ENCODE peak calls at places on chromosomes 16 and 17, in eight cellular contexts. V, B, Q, F, U, P, M and O are unnamed samples.

GRCh38 chr16:66095676-66096075 is 270.8 kb upstream of the CDH5 start:
- DNase-seq in V (peak), B (no peak), P (no peak), M (no peak), F (no peak), Q (no peak), U (no peak), O (no peak)

GRCh38 chr17:32912218-32912897 is 15.6 kb upstream of the TMEM98 start:
- DNase-seq in F (peak), V (peak), B (peak), M (no peak), U (peak), P (peak), Q (peak), O (peak)

GRCh38 chr17:58317421-58318064 is 11.1 kb downstream of the TSPOAP1 start:
- DNase-seq in M (no peak), B (no peak), Q (peak), F (peak), U (peak), P (no peak), V (peak), O (peak)

GRCh38 chr16:84940670-84941551 is 70.4 kb downstream of the ZDHHC7 start:
- DNase-seq in B (no peak), P (peak), U (no peak), M (no peak), F (peak), Q (no peak), V (no peak), O (peak)

GRCh38 chr17:79201536-79202227 is 127.1 kb downstream of the ENGASE start:
- DNase-seq in V (peak), P (no peak), F (no peak), M (no peak), Q (no peak), B (no peak), U (no peak), O (no peak)

GRCh38 chr17:70675070-70675590 is 505.8 kb downstream of the KCNJ2 start:
- DNase-seq in F (no peak), M (no peak), Q (no peak), B (no peak), V (no peak), P (no peak), U (no peak), O (no peak)

GRCh38 chr17:72223816-72224215 is 103.0 kb downstream of the SOX9 start:
- DNase-seq in B (no peak), M (no peak), V (no peak), F (no peak), U (no peak), P (no peak), Q (no peak), O (no peak)

GRCh38 chr17:17508019-17508535 is 11.9 kb upstream of the RASD1 start:
- DNase-seq in B (peak), M (no peak), F (no peak), Q (no peak), P (no peak), U (no peak), V (no peak), O (no peak)

GRCh38 chr17:55198690-55199370 is 65.9 kb upstream of the HLF start:
- DNase-seq in P (no peak), Q (no peak), F (no peak), V (no peak), B (no peak), M (no peak), U (no peak), O (no peak)

GRCh38 chr17:27506348-27507218 is 50.3 kb downstream of the KSR1 start:
- DNase-seq in V (peak), U (no peak), P (no peak), B (no peak), M (no peak), F (no peak), Q (no peak), O (no peak)

GRCh38 chr17:76523084-76524037 is 14.1 kb downstream of the CYGB start:
- DNase-seq in P (no peak), M (peak), F (peak), U (peak), Q (peak), B (peak), V (peak), O (no peak)

GRCh38 chr17:14813649-14814048 is 451.5 kb downstream of the PMP22 start:
- DNase-seq in F (no peak), M (no peak), Q (peak), V (no peak), U (peak), B (no peak), P (no peak), O (no peak)
- TF ChIP-seq CTCF in F (no peak), M (no peak), Q (peak), V (no peak), U (no peak), B (no peak), P (no peak), O (no peak)

GRCh38 chr17:9905078-9905415 is at the start of gene RCVRN:
- DNase-seq in B (no peak), M (no peak), F (no peak), P (no peak), V (no peak), U (no peak), Q (no peak), O (no peak)

GRCh38 chr17:9907131-9907530 is 2.1 kb upstream of the RCVRN start:
- DNase-seq in M (no peak), B (no peak), V (no peak), Q (no peak), F (no peak), U (no peak), P (no peak), O (no peak)

GRCh38 chr17:9904277-9905077 is 594 bp downstream of the RCVRN start:
- DNase-seq in Q (no peak), U (no peak), M (no peak), F (no peak), V (no peak), B (no peak), P (no peak), O (no peak)

GRCh38 chr17:9906616-9907015 is 1.5 kb upstream of the RCVRN start:
- DNase-seq in U (no peak), V (no peak), Q (no peak), F (no peak), M (no peak), P (no peak), B (no peak), O (no peak)

DNA sequence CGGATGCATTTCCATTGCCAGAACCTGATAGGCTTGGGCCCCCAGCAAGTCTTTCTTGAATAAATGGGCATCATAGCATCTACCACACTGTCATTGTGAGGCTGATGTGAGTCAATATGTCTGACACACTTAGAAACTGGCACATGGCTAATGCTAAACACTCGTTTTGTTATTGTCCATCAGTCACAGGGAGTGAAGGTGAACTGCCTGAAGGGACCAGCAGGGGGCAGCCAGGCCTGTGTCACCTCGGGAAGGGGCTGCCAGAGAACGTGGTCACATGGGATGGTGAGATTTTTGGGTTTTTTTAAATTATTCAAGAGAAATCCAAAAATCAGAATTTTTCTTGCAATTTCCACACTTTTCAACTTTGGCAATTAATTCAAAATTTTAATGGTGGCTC is 831 bp upstream of the RCVRN start:
- DNase-seq in B (no peak), M (no peak), U (peak), V (no peak), P (no peak), Q (peak), F (no peak), O (no peak)
- TF ChIP-seq CTCF in B (peak), M (peak), U (peak), V (peak), P (peak), Q (peak), F (peak), O (peak)

DNA sequence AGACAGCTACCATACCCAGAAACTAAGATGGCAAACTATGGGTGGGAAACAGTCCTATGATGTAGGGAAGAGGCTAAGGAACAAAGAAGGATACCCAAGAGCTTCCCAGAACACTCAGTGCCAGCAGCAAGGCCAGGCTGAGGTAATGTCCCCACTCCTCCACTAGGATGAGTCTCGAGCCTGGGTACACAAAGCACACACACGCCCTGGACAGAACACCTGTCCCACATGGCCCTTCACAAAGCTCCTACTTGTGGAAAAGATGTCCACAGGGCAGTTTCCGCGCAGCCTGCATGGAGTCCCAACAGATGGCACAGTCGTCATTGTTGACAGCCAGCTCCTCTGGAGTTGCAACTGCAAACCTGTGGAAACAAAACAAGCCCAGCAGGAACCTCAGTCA is 23.9 kb downstream of the AMFR start:
- DNase-seq in V (no peak), M (no peak), Q (no peak), P (no peak), F (no peak), B (no peak), U (no peak), O (no peak)
- TF ChIP-seq CTCF in V (peak), M (peak), Q (no peak), P (no peak), F (no peak), B (no peak), U (no peak), O (peak)

DNA sequence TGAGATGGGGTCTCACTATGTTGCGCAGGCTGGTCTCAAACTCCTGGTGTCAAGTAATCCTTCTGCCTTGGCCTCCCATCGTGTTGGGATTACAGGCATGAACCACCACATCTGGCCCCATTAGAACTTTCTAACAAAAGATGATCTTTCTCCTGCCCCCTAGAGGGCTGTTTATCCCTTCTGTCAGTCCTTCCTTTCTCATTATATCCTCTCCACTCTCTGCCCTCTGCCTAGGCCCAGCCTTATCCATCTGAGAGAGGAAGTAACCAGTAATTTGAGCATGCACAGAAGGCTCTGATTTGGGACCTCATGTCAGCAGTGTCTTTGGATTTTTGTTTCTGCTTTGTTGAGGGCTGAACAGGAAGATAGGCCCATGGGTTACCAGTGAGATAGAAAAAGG is 4.4 kb upstream of the DHX40 start:
- DNase-seq in B (no peak), U (peak), Q (no peak), F (no peak), P (no peak), V (peak), M (no peak), O (no peak)
- TF ChIP-seq CTCF in B (no peak), U (no peak), Q (no peak), F (no peak), P (peak), V (peak), M (peak), O (peak)